ENCODE peak calls at places on chromosomes 7 and 10, in eight cellular contexts. X, U, R, M, L, B, Q and D are unnamed samples.

GRCh38 chr10:20863008-20863407 is 34.1 kb downstream of the NEBL start:
- DNase-seq in M (no peak), L (no peak), B (no peak), R (no peak), X (no peak), U (no peak), Q (no peak), D (no peak)

GRCh38 chr7:151125835-151126481 is 39.7 kb downstream of the AGAP3 start:
- DNase-seq in M (no peak), Q (no peak), L (no peak), X (no peak), R (no peak), U (no peak), B (no peak), D (no peak)

GRCh38 chr10:12337407-12337806 is 11.9 kb upstream of the CAMK1D start:
- DNase-seq in X (no peak), M (peak; percentile 78), B (no peak), L (no peak), Q (no peak), U (no peak), R (no peak), D (no peak)

GRCh38 chr7:100128602-100128963 is 1.8 kb downstream of the MBLAC1 start:
- DNase-seq in B (no peak), U (no peak), X (no peak), R (no peak), L (no peak), M (no peak), Q (no peak), D (no peak)

GRCh38 chr7:5229451-5230271 is 39.6 kb downstream of the WIPI2 start:
- DNase-seq in M (no peak), B (no peak), Q (peak; percentile 35), U (no peak), R (no peak), L (no peak), X (no peak), D (no peak)

GRCh38 chr7:8214162-8214897 is 47.6 kb downstream of the ICA1 start:
- DNase-seq in X (no peak), R (no peak), M (peak; percentile 39), B (no peak), L (peak; percentile 50), U (no peak), Q (no peak), D (no peak)

GRCh38 chr7:150370612-150371071 is 2.0 kb downstream of the REPIN1 start:
- DNase-seq in L (no peak), M (peak; percentile 83), R (no peak), X (no peak), Q (no peak), U (no peak), B (no peak), D (no peak)

GRCh38 chr10:1241973-1242935 is 186.1 kb downstream of the WDR37 start:
- DNase-seq in Q (no peak), M (no peak), U (no peak), R (no peak), L (no peak), B (no peak), X (no peak), D (no peak)

GRCh38 chr7:114088541-114088940 is 169.7 kb upstream of the PPP1R3A start:
- DNase-seq in R (no peak), U (no peak), Q (no peak), M (no peak), L (no peak), X (no peak), B (no peak), D (no peak)

GRCh38 chr7:142567201-142567600 is 182.1 kb upstream of the PRSS1 start:
- DNase-seq in L (no peak), X (no peak), U (no peak), M (no peak), Q (no peak), R (no peak), B (no peak), D (no peak)

GRCh38 chr10:34523017-34523767 is 291.9 kb downstream of the PARD3 start:
- DNase-seq in X (no peak), L (no peak), R (peak; percentile 41), B (no peak), Q (no peak), M (peak; percentile 57), U (no peak), D (no peak)

GRCh38 chr7:32039000-32039756 is 31.0 kb downstream of the PDE1C start:
- DNase-seq in R (peak; percentile 78), M (no peak), B (no peak), U (no peak), X (no peak), L (no peak), Q (no peak), D (no peak)
- TF ChIP-seq CTCF in R (no peak), M (no peak), B (peak; percentile 56), U (no peak), X (peak; percentile 55), L (no peak), Q (no peak), D (no peak)

GRCh38 chr10:60048146-60048545 is 141.8 kb upstream of the CCDC6 start:
- DNase-seq in Q (no peak), U (no peak), L (peak; percentile 61), R (peak; percentile 29), X (peak; percentile 47), M (peak; percentile 63), B (no peak), D (no peak)
- TF ChIP-seq CTCF in Q (no peak), U (no peak), L (peak; percentile 66), R (peak; percentile 39), X (peak; percentile 74), M (peak; percentile 24), B (peak; percentile 52), D (no peak)

GRCh38 chr10:122229678-122230077 is 41.4 kb upstream of the BTBD16 start:
- DNase-seq in X (no peak), Q (no peak), M (no peak), B (no peak), L (no peak), U (no peak), R (no peak), D (no peak)

GRCh38 chr10:122227754-122228153 is 43.3 kb upstream of the BTBD16 start:
- DNase-seq in U (no peak), X (no peak), Q (no peak), B (no peak), L (no peak), M (no peak), R (no peak), D (no peak)

GRCh38 chr10:122233857-122234348 is 37.2 kb upstream of the BTBD16 start:
- DNase-seq in R (no peak), B (no peak), M (no peak), L (no peak), X (no peak), U (no peak), Q (peak; percentile 86), D (no peak)

GRCh38 chr10:122232781-122233180 is 38.3 kb upstream of the BTBD16 start:
- DNase-seq in L (no peak), R (no peak), M (peak; percentile 38), Q (no peak), X (no peak), B (no peak), U (no peak), D (no peak)

GRCh38 chr10:122230222-122230621 is 40.9 kb upstream of the BTBD16 start:
- DNase-seq in R (no peak), X (no peak), M (no peak), U (no peak), L (no peak), B (no peak), Q (peak; percentile 64), D (no peak)
- TF ChIP-seq CTCF in R (no peak), X (no peak), M (no peak), U (no peak), L (no peak), B (no peak), Q (no peak), D (no peak)

GRCh38 chr10:78523453-78523852 is 489.8 kb downstream of the RPS24 start:
- DNase-seq in M (no peak), X (no peak), Q (no peak), U (no peak), L (no peak), R (no peak), B (no peak), D (no peak)

GRCh38 chr10:78518224-78518623 is 484.6 kb downstream of the RPS24 start:
- DNase-seq in Q (no peak), X (no peak), B (peak; percentile 4), R (no peak), L (no peak), U (no peak), M (no peak), D (no peak)

GRCh38 chr10:78524941-78525340 is 491.3 kb downstream of the RPS24 start:
- DNase-seq in R (no peak), U (no peak), Q (no peak), B (no peak), M (no peak), X (no peak), L (no peak), D (no peak)

GRCh38 chr10:78524342-78524741 is 490.7 kb downstream of the RPS24 start:
- DNase-seq in U (no peak), B (no peak), M (no peak), L (no peak), X (no peak), R (no peak), Q (no peak), D (no peak)

DNA sequence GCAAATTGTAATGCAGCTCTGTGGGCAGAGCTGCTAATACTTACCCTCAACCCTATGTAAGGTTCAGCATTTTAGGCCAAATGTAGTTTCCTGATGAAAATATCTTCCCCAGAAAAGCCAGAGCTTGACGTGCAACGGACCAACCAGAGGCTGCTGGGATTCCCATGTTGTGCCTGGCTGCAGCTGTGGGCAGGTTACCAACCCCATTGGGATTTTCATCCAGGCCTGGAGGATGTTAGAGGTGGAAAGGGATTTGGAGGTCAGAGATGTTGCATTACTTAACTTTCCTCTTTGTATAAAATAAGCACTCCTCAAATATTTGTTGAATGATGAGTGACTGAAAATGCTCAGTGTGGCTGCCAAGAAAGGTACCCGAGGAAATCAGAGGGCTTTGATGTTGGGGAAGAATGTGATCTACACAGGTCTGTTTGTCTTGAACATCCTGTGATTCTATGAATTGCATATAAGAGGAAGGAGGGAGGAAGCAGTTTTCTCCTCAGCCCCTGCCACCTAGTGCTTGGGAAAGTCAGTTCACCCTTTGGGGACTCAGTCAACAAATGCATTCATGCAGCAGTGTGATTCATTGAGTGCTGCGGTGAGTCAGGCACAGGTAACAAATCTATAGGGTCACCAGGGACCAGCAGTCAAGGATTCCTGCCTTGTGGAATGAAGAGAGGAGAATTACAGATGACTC is 487.2 kb downstream of the RPS24 start:
- DNase-seq in Q (no peak), L (no peak), U (no peak), M (peak; percentile 62), B (no peak), X (peak; percentile 25), R (peak; percentile 85), D (no peak)
- TF ChIP-seq CTCF in Q (no peak), L (no peak), U (peak; percentile 21), M (peak; percentile 29), B (peak; percentile 49), X (peak; percentile 58), R (peak; percentile 56), D (no peak)